ENCODE peak calls at places on chromosomes 6 and 20, in seven cellular contexts. X, M, U, K, P, J and O are unnamed samples.

GRCh38 chr20:34559311-34560140 is 1.0 kb downstream of the MAP1LC3A start:
- DNase-seq in U (no peak), M (no peak), P (no peak), K (peak), J (no peak), X (no peak), O (no peak)

GRCh38 chr6:12882761-12883290 is 166.3 kb downstream of the PHACTR1 start:
- DNase-seq in K (no peak), U (no peak), X (no peak), P (no peak), M (no peak), J (no peak), O (no peak)

GRCh38 chr6:6686748-6687601 is 98.5 kb downstream of the LY86 start:
- DNase-seq in M (peak), P (no peak), J (peak), K (peak), X (peak), U (no peak), O (peak)

GRCh38 chr20:25464501-25465204 is 57.2 kb downstream of the GINS1 start:
- DNase-seq in K (no peak), P (peak), X (no peak), J (no peak), U (no peak), M (no peak), O (no peak)

GRCh38 chr6:117976030-117976651 is 69.1 kb downstream of the SLC35F1 start:
- DNase-seq in U (no peak), M (peak), J (peak), K (peak), X (peak), P (peak), O (no peak)

GRCh38 chr6:3523288-3523670 is 66.4 kb upstream of the SLC22A23 start:
- DNase-seq in M (no peak), P (no peak), J (peak), U (no peak), K (no peak), X (no peak), O (no peak)

GRCh38 chr20:40582531-40582930 is 106.5 kb downstream of the MAFB start:
- DNase-seq in X (no peak), P (no peak), K (no peak), U (no peak), M (no peak), J (no peak), O (no peak)

GRCh38 chr20:418858-419365 is 10.8 kb downstream of the RBCK1 start:
- DNase-seq in M (no peak), P (no peak), X (no peak), U (no peak), K (no peak), J (no peak), O (no peak)

GRCh38 chr6:125789167-125789566 is 1.6 kb upstream of the NCOA7 start:
- DNase-seq in U (no peak), J (no peak), M (no peak), K (no peak), X (no peak), P (no peak), O (no peak)

GRCh38 chr6:40399888-40400468 is 187.2 kb downstream of the LRFN2 start:
- DNase-seq in K (no peak), P (no peak), X (no peak), U (no peak), M (no peak), J (no peak), O (no peak)

GRCh38 chr6:154347981-154348380 is 8.6 kb downstream of the IPCEF1 start:
- DNase-seq in P (no peak), U (no peak), M (no peak), X (no peak), K (no peak), J (no peak), O (no peak)

GRCh38 chr20:25571817-25572216 is 13.5 kb downstream of the NINL start:
- DNase-seq in M (no peak), K (no peak), J (no peak), X (no peak), P (no peak), U (no peak), O (no peak)

GRCh38 chr6:87722831-87723726 is 21.0 kb upstream of the AKIRIN2 start:
- DNase-seq in K (peak), X (no peak), M (peak), U (peak), J (peak), P (peak), O (peak)

GRCh38 chr20:21225215-21225947 is 77.8 kb upstream of the XRN2 start:
- DNase-seq in J (no peak), K (no peak), P (no peak), X (no peak), M (no peak), U (no peak), O (no peak)

GRCh38 chr6:10951675-10952282 is 64.9 kb downstream of the SYCP2L start:
- DNase-seq in M (peak), U (peak), X (no peak), K (peak), J (peak), P (peak), O (no peak)

GRCh38 chr20:57425150-57426013 is 34.2 kb downstream of the RBM38 start:
- DNase-seq in X (no peak), U (no peak), M (no peak), K (peak), J (no peak), P (no peak), O (peak)

GRCh38 chr6:20575125-20575524 is 40.9 kb downstream of the CDKAL1 start:
- DNase-seq in J (no peak), X (no peak), U (no peak), M (no peak), K (no peak), P (no peak), O (no peak)

GRCh38 chr6:37725967-37726366 is 28.3 kb upstream of the MDGA1 start:
- DNase-seq in X (no peak), U (no peak), M (no peak), K (no peak), P (no peak), J (peak), O (no peak)

GRCh38 chr6:157597461-157598312 is 216.7 kb downstream of the ZDHHC14 start:
- DNase-seq in J (peak), U (no peak), M (peak), K (peak), X (no peak), P (peak), O (no peak)

GRCh38 chr20:35503841-35504460 is 25.5 kb downstream of the C20orf173 start:
- DNase-seq in K (no peak), U (no peak), M (no peak), J (no peak), X (no peak), P (no peak), O (peak)

GRCh38 chr6:151451417-151451949 is 443 bp downstream of the RMND1 start:
- DNase-seq in X (no peak), P (no peak), M (no peak), U (no peak), K (no peak), J (no peak), O (no peak)